ENCODE peak calls at places on chromosomes 6 and 20, in six cellular contexts. V is psoas muscle, H is mammary epithelial cell, S is keratinocyte, Y is lower lobe of right lung, A is suprapubic skin. P is an unnamed sample. For H3K4me1 and H3K9me3, the result is how much of the 10 kb centered on the place peaks cover.

GRCh38 chr6:131519670-131520436 is 53.2 kb upstream of the ARG1 start:
- DNase-seq in S (peak), H (peak), V (no peak), A (no peak), Y (no peak), P (no peak)

GRCh38 chr6:16168858-16169257 is 40.0 kb downstream of the MYLIP start:
- DNase-seq in Y (no peak), S (no peak), H (no peak), V (no peak), A (no peak), P (no peak)

GRCh38 chr6:3453410-3453809 is 3.4 kb downstream of the SLC22A23 start:
- DNase-seq in V (no peak), H (no peak), S (no peak), A (no peak), Y (no peak), P (no peak)

GRCh38 chr20:47620808-47621805 is 119.4 kb downstream of the NCOA3 start:
- DNase-seq in A (no peak), H (peak), S (peak), V (no peak), Y (no peak), P (no peak)

GRCh38 chr20:59153355-59153681 is 10.3 kb upstream of the ZNF831 start:
- DNase-seq in S (no peak), Y (peak), V (peak), H (no peak), A (no peak), P (no peak)

GRCh38 chr6:93369586-93370134 is 49.7 kb downstream of the EPHA7 start:
- DNase-seq in S (no peak), A (no peak), Y (no peak), V (no peak), H (no peak), P (no peak)

GRCh38 chr6:100592929-100593328 is 128.2 kb upstream of the SIM1 start:
- DNase-seq in V (no peak), A (no peak), S (no peak), Y (no peak), H (no peak), P (no peak)

GRCh38 chr6:83914953-83915352 is 55.5 kb downstream of the CYB5R4 start:
- DNase-seq in A (no peak), S (no peak), H (no peak), V (no peak), Y (no peak), P (no peak)

GRCh38 chr20:48467622-48468021 is 360.2 kb downstream of the PREX1 start:
- DNase-seq in Y (no peak), H (no peak), S (no peak), A (no peak), V (no peak), P (no peak)

GRCh38 chr6:150697515-150697914 is 97.8 kb downstream of the PLEKHG1 start:
- DNase-seq in V (peak), A (no peak), H (no peak), S (no peak), Y (no peak), P (no peak)

GRCh38 chr6:121437861-121438651 is 2.6 kb downstream of the GJA1 start:
- DNase-seq in H (peak), Y (no peak), A (no peak), V (no peak), S (peak), P (peak)

GRCh38 chr6:146598785-146599405 is at the start of gene ADGB:
- DNase-seq in Y (peak), V (peak), S (no peak), H (peak), A (peak), P (no peak)

GRCh38 chr20:10832146-10832545 is 158.3 kb upstream of the JAG1 start:
- DNase-seq in A (no peak), S (peak), Y (no peak), V (no peak), H (peak), P (no peak)

GRCh38 chr6:110180228-110181008 is at the start of gene CDC40:
- DNase-seq in H (no peak), A (peak), Y (peak), S (no peak), V (peak), P (no peak)

GRCh38 chr20:50034567-50035170 is 51.9 kb downstream of the SNAI1 start:
- DNase-seq in S (no peak), V (no peak), A (no peak), H (peak), Y (no peak), P (peak)

GRCh38 chr6:91082311-91082803 is 495.5 kb upstream of the MAP3K7 start:
- DNase-seq in V (no peak), S (no peak), Y (no peak), A (no peak), H (peak), P (no peak)

GRCh38 chr20:24470031-24470781 is 777 bp downstream of the SYNDIG1 start:
- DNase-seq in A (no peak), Y (no peak), S (no peak), V (no peak), H (peak), P (no peak)

GRCh38 chr6:2790588-2790987 is 25.4 kb downstream of the WRNIP1 start:
- DNase-seq in A (no peak), V (no peak), Y (no peak), S (no peak), H (no peak), P (no peak)

GRCh38 chr6:44002071-44002590 is 125.1 kb downstream of the MRPL14 start:
- DNase-seq in V (no peak), S (no peak), H (no peak), A (peak), Y (peak), P (no peak)
- H3K4me1 ChIP-seq in V (under half), S (under half), H (under half), A (under half), Y (under half), P (under half)

GRCh38 chr20:31488171-31488570 is 13.1 kb downstream of the REM1 start:
- DNase-seq in S (no peak), A (no peak), Y (no peak), V (no peak), H (no peak), P (no peak)
- H3K9me3 ChIP-seq in S (under half), A (under half), Y (under half), V (under half), H (under half), P (under half)

GRCh38 chr6:153121311-153121710 is 9.8 kb downstream of the RGS17 start:
- DNase-seq in H (no peak), V (no peak), Y (no peak), S (no peak), A (no peak), P (no peak)
- H3K4me1 ChIP-seq in H (under half), V (under half), Y (under half), S (under half), A (under half), P (under half)

GRCh38 chr20:31237763-31238162 is 19.7 kb upstream of the DEFB115 start:
- DNase-seq in S (no peak), Y (no peak), A (no peak), V (no peak), H (no peak), P (no peak)
- H3K9me3 ChIP-seq in S (under half), Y (half or more), A (half or more), V (half or more), H (half or more), P (under half)

GRCh38 chr20:36859282-36859555 is 16.7 kb upstream of the TLDC2 start:
- DNase-seq in Y (no peak), S (no peak), A (no peak), H (no peak), V (no peak), P (no peak)

GRCh38 chr20:36861625-36861874 is 14.4 kb upstream of the TLDC2 start:
- DNase-seq in V (no peak), Y (no peak), S (no peak), H (no peak), A (no peak), P (no peak)

GRCh38 chr20:36860811-36861624 is 14.9 kb upstream of the TLDC2 start:
- DNase-seq in Y (no peak), A (no peak), H (no peak), S (no peak), V (no peak), P (no peak)

GRCh38 chr20:36860339-36860738 is 15.6 kb upstream of the TLDC2 start:
- DNase-seq in A (no peak), S (no peak), H (no peak), Y (no peak), V (no peak), P (no peak)

GRCh38 chr20:36859700-36860330 is 16.1 kb upstream of the TLDC2 start:
- DNase-seq in A (no peak), S (no peak), Y (no peak), H (no peak), V (no peak), P (no peak)
- H3K4me1 ChIP-seq in A (half or more), S (half or more), Y (half or more), H (half or more), V (under half), P (half or more)

P was measured in thoracic aorta.